ENCODE peak calls at places on chromosome 1, in six cellular contexts. V is sigmoid colon; Q is OCI-LY7; Y is aorta; J is PC-3; I is effector memory CD4-positive, alpha-beta T cell. P is an unnamed sample.

GRCh38 chr1:175702079-175702795 is 41.2 kb downstream of the TNR start:
- DNase-seq in V (no peak), Q (no peak), Y (no peak), J (no peak), I (no peak), P (no peak)

GRCh38 chr1:50967416-50968020 is 2.5 kb upstream of the CDKN2C start:
- DNase-seq in V (no peak), Q (peak; percentile 44), Y (no peak), J (peak; percentile 50), I (no peak), P (no peak)

GRCh38 chr1:85692730-85693314 is 15.4 kb downstream of the ZNHIT6 start:
- DNase-seq in V (no peak), Q (no peak), Y (no peak), J (peak; percentile 72), I (no peak), P (no peak)

GRCh38 chr1:117685936-117686806 is 80.3 kb downstream of the TENT5C start:
- DNase-seq in V (no peak), Q (peak; percentile 28), Y (no peak), J (no peak), I (no peak), P (no peak)

GRCh38 chr1:17289756-17290155 is 18.2 kb upstream of the PADI4 start:
- DNase-seq in V (no peak), Q (no peak), Y (no peak), J (peak; percentile 45), I (no peak), P (no peak)

GRCh38 chr1:22290611-22291010 is 147.7 kb upstream of the WNT4 start:
- DNase-seq in V (no peak), Q (no peak), Y (no peak), J (no peak), I (no peak), P (no peak)

GRCh38 chr1:234125283-234125682 is 220.8 kb downstream of the SLC35F3 start:
- DNase-seq in V (no peak), Q (peak; percentile 11), Y (no peak), J (peak; percentile 53), I (no peak), P (no peak)

GRCh38 chr1:26946270-26946669 is 14.0 kb downstream of the KDF1 start:
- DNase-seq in V (no peak), Q (no peak), Y (no peak), J (no peak), I (no peak), P (no peak)

GRCh38 chr1:121417289-121417955 is 232.6 kb downstream of the SRGAP2C start:
- DNase-seq in V (no peak), Q (no peak), Y (no peak), J (peak; percentile 52), I (no peak), P (no peak)

GRCh38 chr1:152164542-152165136 is 5.6 kb upstream of the RPTN start:
- DNase-seq in V (no peak), Q (no peak), Y (no peak), J (peak; percentile 59), I (no peak), P (no peak)

GRCh38 chr1:43509740-43510375 is 20.8 kb upstream of the PTPRF start:
- DNase-seq in V (no peak), Q (no peak), Y (no peak), J (peak; percentile 58), I (no peak), P (no peak)

GRCh38 chr1:9087411-9087810 is 18.0 kb upstream of the SLC2A5 start:
- DNase-seq in V (no peak), Q (no peak), Y (no peak), J (no peak), I (no peak), P (no peak)
- H3K4me1 ChIP-seq in V (peaks cover 19% of the 10 kb centered on the region), Q (peaks cover 37% of the 10 kb centered on the region), Y (no peaks in the 10 kb centered on the region), J (peaks cover 5% of the 10 kb centered on the region), I (no peaks in the 10 kb centered on the region), P (no peaks in the 10 kb centered on the region)

GRCh38 chr1:91874167-91874566 is 11.8 kb downstream of the TGFBR3 start:
- DNase-seq in V (no peak), Q (no peak), Y (no peak), J (no peak), I (no peak), P (no peak)

GRCh38 chr1:91876751-91877573 is 9.0 kb downstream of the TGFBR3 start:
- DNase-seq in V (no peak), Q (no peak), Y (no peak), J (no peak), I (no peak), P (no peak)

GRCh38 chr1:91877574-91878208 is 8.3 kb downstream of the TGFBR3 start:
- DNase-seq in V (no peak), Q (no peak), Y (no peak), J (peak; percentile 13), I (no peak), P (no peak)

GRCh38 chr1:91872560-91873081 is 13.3 kb downstream of the TGFBR3 start:
- DNase-seq in V (no peak), Q (no peak), Y (no peak), J (peak; percentile 82), I (no peak), P (peak; percentile 37)

GRCh38 chr1:91876040-91876470 is 9.9 kb downstream of the TGFBR3 start:
- DNase-seq in V (no peak), Q (no peak), Y (no peak), J (no peak), I (no peak), P (no peak)
- H3K4me3 ChIP-seq in V (no peak overlapping the region), Q (no peak overlapping the region), Y (no peak overlapping the region), J (no peak overlapping the region), I (no peak overlapping the region), P (no peak overlapping the region)

GRCh38 chr1:172630060-172630818 is 28.7 kb upstream of the FASLG start:
- DNase-seq in V (no peak), Q (no peak), Y (no peak), J (peak; percentile 73), I (no peak), P (no peak)
- H3K27ac ChIP-seq in V (no peak overlapping the region), Q (no peak overlapping the region), Y (no peak overlapping the region), J (peak overlapping the region; percentile 21), I (no peak overlapping the region), P (no peak overlapping the region)

DNA sequence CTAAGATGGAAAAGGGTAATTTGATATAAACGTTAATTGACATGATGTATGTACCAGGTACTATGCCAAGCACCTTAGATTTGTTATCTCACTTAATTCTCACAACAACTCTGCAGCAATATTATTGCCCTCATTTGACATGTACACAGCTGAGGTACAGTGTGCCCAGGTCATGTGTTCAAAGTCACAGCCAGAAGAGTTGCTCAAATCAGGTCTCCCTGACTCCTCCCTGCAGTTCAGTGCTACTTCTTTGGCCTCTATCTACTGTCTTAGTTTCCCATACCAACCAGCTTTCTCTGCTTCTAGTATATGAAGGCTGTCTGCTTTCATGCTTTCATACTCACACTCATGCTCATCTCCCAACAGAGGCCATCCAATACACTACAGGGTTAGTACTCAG is 15.1 kb downstream of the TBX15 start:
- DNase-seq in V (no peak), Q (no peak), Y (no peak), J (no peak), I (no peak), P (no peak)
- H3K4me1 ChIP-seq in V (no peaks in the 10 kb centered on the region), Q (peaks cover 22% of the 10 kb centered on the region), Y (no peaks in the 10 kb centered on the region), J (no peaks in the 10 kb centered on the region), I (no peaks in the 10 kb centered on the region), P (no peaks in the 10 kb centered on the region)

DNA sequence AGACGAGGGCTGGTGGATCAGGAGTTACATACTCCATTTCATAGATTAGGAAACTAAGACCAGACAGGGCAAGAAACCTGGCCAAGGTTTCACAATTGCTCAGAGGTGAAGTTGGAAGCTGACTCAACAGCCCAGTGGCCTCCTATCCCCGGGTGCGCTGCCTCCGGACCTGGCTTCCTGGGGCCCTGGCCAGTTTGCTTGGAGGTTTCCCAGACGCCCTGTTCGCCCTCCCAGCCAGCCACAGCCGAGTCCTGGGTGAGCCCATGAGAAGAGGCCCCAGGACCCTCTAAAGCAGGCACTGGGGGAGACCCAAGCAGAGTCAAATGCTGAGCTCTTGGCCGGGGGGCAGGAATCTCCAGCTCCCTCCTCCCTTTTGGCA is 180.1 kb downstream of the ZBTB18 start:
- DNase-seq in V (no peak), Q (no peak), Y (no peak), J (peak; percentile 79), I (no peak), P (no peak)
- H3K4me3 ChIP-seq in V (peak overlapping the region; percentile 29), Q (no peak overlapping the region), Y (no peak overlapping the region), J (peak overlapping the region; percentile 68), I (no peak overlapping the region), P (no peak overlapping the region)

GRCh38 chr1:228512852-228513243 is 25.7 kb downstream of the RNF187 start:
- DNase-seq in V (no peak), Q (no peak), Y (no peak), J (no peak), I (no peak), P (no peak)
- H3K27ac ChIP-seq in V (no peak overlapping the region), Q (no peak overlapping the region), Y (no peak overlapping the region), J (no peak overlapping the region), I (no peak overlapping the region), P (peak overlapping the region; percentile 16)

GRCh38 chr1:181646723-181647122 is 163.4 kb downstream of the CACNA1E start:
- DNase-seq in V (no peak), Q (no peak), Y (no peak), J (no peak), I (no peak), P (no peak)

GRCh38 chr1:181656491-181656890 is 173.2 kb downstream of the CACNA1E start:
- DNase-seq in V (no peak), Q (no peak), Y (no peak), J (no peak), I (no peak), P (no peak)

GRCh38 chr1:181647314-181648035 is 164.2 kb downstream of the CACNA1E start:
- DNase-seq in V (no peak), Q (no peak), Y (no peak), J (peak; percentile 46), I (no peak), P (no peak)

GRCh38 chr1:181655756-181656155 is 172.4 kb downstream of the CACNA1E start:
- DNase-seq in V (no peak), Q (no peak), Y (no peak), J (no peak), I (no peak), P (no peak)

GRCh38 chr1:181651276-181651675 is 168.0 kb downstream of the CACNA1E start:
- DNase-seq in V (no peak), Q (no peak), Y (no peak), J (no peak), I (no peak), P (no peak)
- H3K4me1 ChIP-seq in V (no peaks in the 10 kb centered on the region), Q (no peaks in the 10 kb centered on the region), Y (no peaks in the 10 kb centered on the region), J (no peaks in the 10 kb centered on the region), I (no peaks in the 10 kb centered on the region), P (no peaks in the 10 kb centered on the region)

P was measured in naive thymus-derived CD4-positive, alpha-beta T cell.